ENCODE peak calls at places on chromosomes 3 and 15, in six cellular contexts. I is GM03348; U is kidney glomerular epithelial cell; C is small intestine; A is B cell; B is stimulated activated CD4-positive, alpha-beta T cell treated with anti-CD3 and anti-CD28 coated beads, Interleukin-1b, Interleukin-23, amount 100 ng/mL, for 1 hour. S is an unnamed sample.

GRCh38 chr15:37931868-37932267 is 2.6 kb upstream of the TMCO5A start:
- DNase-seq in C (no peak), U (peak), A (no peak), B (no peak), I (peak), S (no peak)

GRCh38 chr3:169790687-169791429 is 17.7 kb downstream of the MYNN start:
- DNase-seq in U (no peak), A (no peak), I (no peak), B (no peak), C (no peak), S (no peak)

GRCh38 chr3:112730210-112730609 is 89.3 kb upstream of the CCDC80 start:
- DNase-seq in C (no peak), I (peak), A (no peak), U (no peak), B (no peak), S (no peak)

GRCh38 chr3:25055981-25056380 is 372.1 kb upstream of the RARB start:
- DNase-seq in C (no peak), U (no peak), A (no peak), B (no peak), I (no peak), S (no peak)

GRCh38 chr3:158702815-158703481 is 29.3 kb downstream of the RARRES1 start:
- DNase-seq in C (no peak), U (peak), I (peak), A (no peak), B (no peak), S (no peak)

GRCh38 chr3:37694236-37694635 is 167.4 kb upstream of the CTDSPL start:
- DNase-seq in I (no peak), B (no peak), C (no peak), U (no peak), A (no peak), S (no peak)

GRCh38 chr15:70121656-70122297 is 24.1 kb upstream of the TLE3 start:
- DNase-seq in B (no peak), U (peak), I (peak), C (no peak), A (no peak), S (no peak)

GRCh38 chr3:127690823-127691452 is 18.2 kb downstream of the ABTB1 start:
- DNase-seq in C (peak), U (peak), B (no peak), I (peak), A (no peak), S (no peak)

GRCh38 chr15:52765779-52766178 is 24.4 kb downstream of the ONECUT1 start:
- DNase-seq in A (no peak), B (no peak), C (no peak), U (no peak), I (no peak), S (no peak)

GRCh38 chr3:25604107-25604805 is 60.5 kb downstream of the TOP2B start:
- DNase-seq in C (no peak), U (peak), B (no peak), I (peak), A (no peak), S (no peak)

GRCh38 chr15:64892850-64893403 is 18.8 kb upstream of the ANKDD1A start:
- DNase-seq in B (no peak), I (no peak), C (no peak), U (no peak), A (no peak), S (no peak)

GRCh38 chr15:29141908-29142747 is 127.5 kb downstream of the NSMCE3 start:
- DNase-seq in A (no peak), I (no peak), B (no peak), C (no peak), U (peak), S (no peak)

GRCh38 chr15:100944237-100944875 is 25.2 kb downstream of the LRRK1 start:
- DNase-seq in C (no peak), U (no peak), B (no peak), I (peak), A (no peak), S (no peak)

GRCh38 chr3:72129384-72130094 is 344.6 kb upstream of the PROK2 start:
- DNase-seq in I (peak), B (no peak), C (no peak), A (no peak), U (no peak), S (no peak)

GRCh38 chr3:110955301-110955880 is 116.2 kb upstream of the NECTIN3 start:
- DNase-seq in U (no peak), B (no peak), C (no peak), A (no peak), I (peak), S (no peak)

GRCh38 chr15:85667491-85668424 is 127.0 kb downstream of the KLHL25 start:
- DNase-seq in B (no peak), U (peak), I (peak), A (no peak), C (peak), S (no peak)

GRCh38 chr3:14266361-14266760 is 87.7 kb downstream of the LSM3 start:
- DNase-seq in I (peak), C (no peak), A (no peak), U (no peak), B (no peak), S (no peak)

GRCh38 chr3:194971965-194972364 is 286.3 kb downstream of the FAM43A start:
- DNase-seq in B (no peak), I (no peak), C (no peak), U (no peak), A (no peak), S (no peak)

GRCh38 chr3:151379083-151379734 is 5.3 kb downstream of the P2RY12 start:
- DNase-seq in U (no peak), I (no peak), C (no peak), B (no peak), A (no peak), S (no peak)

GRCh38 chr15:84598993-84599392 is 1.8 kb upstream of the ZSCAN2 start:
- DNase-seq in C (peak), U (peak), I (peak), B (no peak), A (no peak), S (no peak)

GRCh38 chr3:184764176-184764575 is 47.8 kb upstream of the VPS8 start:
- DNase-seq in A (no peak), C (no peak), U (no peak), I (no peak), B (no peak), S (no peak)

GRCh38 chr3:4421121-4421520 is 45.9 kb downstream of the SUMF1 start:
- DNase-seq in C (peak), U (no peak), A (no peak), I (peak), B (no peak), S (no peak)

GRCh38 chr15:24956131-24956838 is 1.5 kb downstream of the SNRPN start:
- DNase-seq in U (peak), B (peak), A (peak), C (peak), I (peak), S (no peak)

GRCh38 chr15:78212546-78213424 is 21.6 kb downstream of the ACSBG1 start:
- DNase-seq in I (peak), C (peak), U (peak), B (no peak), A (no peak), S (no peak)

GRCh38 chr3:148079370-148079769 is 618.3 kb upstream of the AGTR1 start:
- DNase-seq in B (no peak), C (no peak), A (no peak), U (no peak), I (peak), S (no peak)

GRCh38 chr3:52319921-52320595 is 3.9 kb downstream of the DNAH1 start:
- DNase-seq in I (no peak), C (no peak), U (no peak), A (no peak), B (no peak), S (no peak)

GRCh38 chr15:47718474-47719440 is 1.5 kb downstream of the SEMA6D start:
- DNase-seq in B (no peak), I (peak), A (peak), U (peak), C (peak), S (no peak)

GRCh38 chr3:12966847-12967750 is 106.1 kb downstream of the IQSEC1 start:
- DNase-seq in B (no peak), A (no peak), I (peak), U (no peak), C (no peak), S (no peak)

GRCh38 chr3:36591959-36592358 is 172.4 kb downstream of the DCLK3 start:
- DNase-seq in C (no peak), I (peak), U (no peak), B (no peak), A (no peak), S (no peak)

GRCh38 chr15:86300371-86301106 is 220.9 kb downstream of the AGBL1 start:
- DNase-seq in I (no peak), B (no peak), A (no peak), U (no peak), C (no peak), S (no peak)

GRCh38 chr3:151224268-151224909 is 21.4 kb upstream of the GPR171 start:
- DNase-seq in C (no peak), U (no peak), I (no peak), A (no peak), B (no peak), S (no peak)

GRCh38 chr15:68658641-68659358 is 80.0 kb downstream of the CORO2B start:
- DNase-seq in A (no peak), I (no peak), U (no peak), B (no peak), C (no peak), S (no peak)

GRCh38 chr3:17850448-17850847 is 108.0 kb upstream of the TBC1D5 start:
- DNase-seq in C (no peak), I (peak), U (no peak), A (no peak), B (no peak), S (no peak)

GRCh38 chr3:184820525-184820924 is 8.6 kb downstream of the VPS8 start:
- DNase-seq in I (no peak), C (no peak), U (no peak), B (no peak), A (no peak), S (no peak)

GRCh38 chr3:77081240-77081661 is 41.4 kb downstream of the ROBO2 start:
- DNase-seq in U (peak), B (no peak), C (peak), A (no peak), I (no peak), S (no peak)

GRCh38 chr3:195226900-195227447 is 44.0 kb downstream of the XXYLT1 start:
- DNase-seq in C (no peak), I (no peak), B (no peak), A (no peak), U (no peak), S (no peak)

GRCh38 chr3:69020424-69020823 is 6.9 kb upstream of the EOGT start:
- DNase-seq in U (peak), A (no peak), C (no peak), I (no peak), B (no peak), S (no peak)